ENCODE peak calls at places on chromosome 16, in six cellular contexts. L is cardiac muscle cell, B is MM.1S, S is H1, H is psoas muscle, E is lower lobe of right lung. V is an unnamed sample.

GRCh38 chr16:56950881-56951771 is 10.6 kb upstream of the CETP start:
- DNase-seq in L (peak; percentile 70), B (peak; percentile 63), S (peak; percentile 74), H (no peak), E (peak; percentile 71), V (peak; percentile 52)

GRCh38 chr16:19639986-19640421 is 78.0 kb downstream of the KNOP1 start:
- DNase-seq in L (peak; percentile 13), B (no peak), S (no peak), H (no peak), E (no peak), V (no peak)

GRCh38 chr16:1082266-1082951 is 9.9 kb downstream of the SSTR5 start:
- DNase-seq in L (peak; percentile 48), B (no peak), S (no peak), H (no peak), E (no peak), V (no peak)

GRCh38 chr16:31331141-31331764 is 23.7 kb upstream of the ITGAX start:
- DNase-seq in L (no peak), B (no peak), S (no peak), H (no peak), E (no peak), V (no peak)

GRCh38 chr16:48441863-48442279 is 56.7 kb upstream of the SIAH1 start:
- DNase-seq in L (no peak), B (no peak), S (no peak), H (no peak), E (no peak), V (no peak)

GRCh38 chr16:65702707-65703402 is 581.0 kb upstream of the CDH11 start:
- DNase-seq in L (peak; percentile 33), B (no peak), S (no peak), H (no peak), E (no peak), V (no peak)

GRCh38 chr16:50444546-50444945 is 75.8 kb upstream of the BRD7 start:
- DNase-seq in L (peak; percentile 7), B (no peak), S (no peak), H (no peak), E (no peak), V (no peak)

GRCh38 chr16:56998352-56998751 is 9.0 kb downstream of the NLRC5 start:
- DNase-seq in L (no peak), B (no peak), S (no peak), H (no peak), E (no peak), V (no peak)

GRCh38 chr16:31269541-31269940 is 9.8 kb downstream of the ITGAM start:
- DNase-seq in L (no peak), B (no peak), S (no peak), H (no peak), E (no peak), V (no peak)

GRCh38 chr16:3461120-3461519 is 17.6 kb downstream of the NAA60 start:
- DNase-seq in L (no peak), B (no peak), S (no peak), H (no peak), E (no peak), V (no peak)
- TF ChIP-seq CTCF in L (no peak), B (no peak), S (no peak), H (no peak), E (no peak), V (no peak)

GRCh38 chr16:72050769-72051464 is 3.4 kb upstream of the HP start:
- DNase-seq in L (peak; percentile 46), B (no peak), S (no peak), H (peak; percentile 37), E (no peak), V (no peak)

GRCh38 chr16:72060405-72060804 is 2.6 kb upstream of the HPR start:
- DNase-seq in L (no peak), B (no peak), S (no peak), H (no peak), E (no peak), V (no peak)

GRCh38 chr16:72051818-72052217 is 2.5 kb upstream of the HP start:
- DNase-seq in L (peak; percentile 47), B (no peak), S (no peak), H (no peak), E (no peak), V (no peak)

GRCh38 chr16:72061564-72061963 is 1.5 kb upstream of the HPR start:
- DNase-seq in L (no peak), B (no peak), S (no peak), H (no peak), E (no peak), V (no peak)

GRCh38 chr16:72055911-72056310 is 1.6 kb downstream of the HP start:
- DNase-seq in L (no peak), B (no peak), S (no peak), H (no peak), E (no peak), V (no peak)
- H3K4me1 ChIP-seq in L (no peaks in the 10 kb centered on the region), B (no peaks in the 10 kb centered on the region), S (no peaks in the 10 kb centered on the region), H (peaks cover 14% of the 10 kb centered on the region), E (peaks cover 11% of the 10 kb centered on the region), V (no peaks in the 10 kb centered on the region)

GRCh38 chr16:28064706-28065249 is 1.3 kb upstream of the GSG1L start:
- DNase-seq in L (no peak), B (no peak), S (no peak), H (no peak), E (peak; percentile 21), V (no peak)
- H3K27me3 ChIP-seq in L (peaks cover 69% of the 10 kb centered on the region), B (peaks cover 89% of the 10 kb centered on the region), S (peaks cover 40% of the 10 kb centered on the region), H (no peaks in the 10 kb centered on the region), E (peaks cover 37% of the 10 kb centered on the region), V (peaks cover 25% of the 10 kb centered on the region)

DNA sequence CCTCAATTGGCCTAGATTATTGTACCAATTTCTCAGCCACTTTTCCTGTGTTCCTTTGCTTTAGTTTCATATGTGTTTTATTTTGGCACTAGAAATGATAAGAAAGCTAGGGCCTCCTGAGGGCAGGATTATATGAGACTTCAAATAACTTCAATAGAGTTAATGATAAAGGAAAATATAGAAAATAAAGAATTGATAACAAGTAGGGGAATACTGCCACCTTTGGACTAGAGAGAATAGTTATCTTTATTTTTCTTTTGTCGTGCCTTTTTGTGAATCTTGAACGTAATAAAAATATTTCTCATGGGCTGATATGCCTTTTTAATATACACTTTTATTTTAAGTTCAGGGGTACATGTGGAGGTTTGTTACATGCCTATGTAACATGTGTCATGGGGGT is 29.3 kb upstream of the RBL2 start:
- DNase-seq in L (no peak), B (no peak), S (no peak), H (no peak), E (no peak), V (no peak)
- TF ChIP-seq CTCF in L (no peak), B (no peak), S (no peak), H (no peak), E (no peak), V (no peak)

DNA sequence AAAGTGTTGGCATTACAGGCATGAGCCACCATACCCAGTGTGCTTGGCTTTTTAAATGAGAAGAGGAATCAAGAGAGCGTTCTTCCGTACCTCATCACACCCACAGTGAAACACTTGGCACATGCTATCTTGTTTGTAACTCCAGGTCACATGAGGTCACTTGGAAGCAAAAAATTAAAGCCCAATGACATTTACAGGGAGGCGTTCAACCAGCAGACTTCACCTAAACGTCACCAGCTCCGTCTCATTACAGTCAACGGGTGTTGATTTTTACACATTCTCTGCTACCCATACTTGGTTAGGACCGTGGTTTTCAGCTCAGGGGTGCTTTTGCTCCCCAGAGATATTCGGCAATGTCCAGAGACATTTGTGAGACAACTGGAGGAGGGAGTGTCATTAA is 127.0 kb downstream of the XYLT1 start:
- DNase-seq in L (no peak), B (no peak), S (no peak), H (no peak), E (no peak), V (no peak)
- H3K4me1 ChIP-seq in L (peaks cover 19% of the 10 kb centered on the region), B (peaks cover 69% of the 10 kb centered on the region), S (no peaks in the 10 kb centered on the region), H (peaks cover 13% of the 10 kb centered on the region), E (peaks cover 45% of the 10 kb centered on the region), V (peaks cover 83% of the 10 kb centered on the region)

GRCh38 chr16:12511708-12512107 is 292.0 kb downstream of the CPPED1 start:
- DNase-seq in L (no peak), B (no peak), S (no peak), H (no peak), E (no peak), V (no peak)
- H3K27me3 ChIP-seq in L (no peaks in the 10 kb centered on the region), B (no peaks in the 10 kb centered on the region), S (no peaks in the 10 kb centered on the region), H (no peaks in the 10 kb centered on the region), E (no peaks in the 10 kb centered on the region), V (no peaks in the 10 kb centered on the region)

V was measured in left lung.